ENCODE peak calls at places on chromosomes 7 and 10, in eight cellular contexts. C is stimulated activated CD4-positive, alpha-beta T cell treated with anti-CD3 and anti-CD28 coated beads, Interleukin-4, amount 100 ng/mL, for 48 hours; F is SW 1271; E is fibroblast of lung; D is posterior cingulate gyrus; N is spleen; Y is iris pigment epithelial cell; V is fibroblast of gingiva. B is an unnamed sample.

GRCh38 chr10:126561499-126562208 is 108.8 kb downstream of the C10orf90 start:
- DNase-seq in C (no peak), F (no peak), E (no peak), D (peak), N (no peak), Y (no peak), V (no peak), B (no peak)

GRCh38 chr7:1123721-1124120 is 35.8 kb downstream of the GPER1 start:
- DNase-seq in C (no peak), F (no peak), E (peak), D (peak), N (no peak), Y (peak), V (peak), B (peak)

GRCh38 chr7:156752371-156753297 is 112.1 kb downstream of the RNF32 start:
- DNase-seq in C (no peak), F (no peak), E (peak), D (no peak), N (no peak), Y (peak), V (peak), B (no peak)

GRCh38 chr7:151420144-151420543 is 10.3 kb upstream of the WDR86 start:
- DNase-seq in C (no peak), F (no peak), E (no peak), D (no peak), N (no peak), Y (no peak), V (no peak), B (no peak)

GRCh38 chr7:14902589-14902963 is at the start of gene DGKB:
- DNase-seq in C (no peak), F (no peak), E (peak), D (peak), N (peak), Y (no peak), V (peak), B (no peak)

GRCh38 chr10:126049741-126050140 is 153.4 kb downstream of the FANK1 start:
- DNase-seq in C (no peak), F (no peak), E (peak), D (no peak), N (no peak), Y (peak), V (peak), B (no peak)

GRCh38 chr10:12050528-12050927 is 7.9 kb upstream of the UPF2 start:
- DNase-seq in C (no peak), F (no peak), E (no peak), D (no peak), N (no peak), Y (no peak), V (no peak), B (no peak)

GRCh38 chr7:71846160-71846559 is 566.0 kb downstream of the CALN1 start:
- DNase-seq in C (no peak), F (no peak), E (no peak), D (no peak), N (no peak), Y (no peak), V (no peak), B (no peak)

GRCh38 chr10:86956841-86957448 is 470 bp downstream of the MMRN2 start:
- DNase-seq in C (no peak), F (no peak), E (no peak), D (no peak), N (no peak), Y (no peak), V (no peak), B (no peak)

GRCh38 chr10:78505657-78506056 is 472.0 kb downstream of the RPS24 start:
- DNase-seq in C (no peak), F (no peak), E (no peak), D (no peak), N (no peak), Y (no peak), V (no peak), B (no peak)

GRCh38 chr10:43292745-43293676 is 26.1 kb upstream of the RASGEF1A start:
- DNase-seq in C (peak), F (peak), E (peak), D (peak), N (no peak), Y (peak), V (peak), B (peak)

GRCh38 chr10:99522511-99523250 is 10.1 kb upstream of the NKX2-3 start:
- DNase-seq in C (no peak), F (no peak), E (no peak), D (no peak), N (peak), Y (no peak), V (no peak), B (no peak)

GRCh38 chr7:151552352-151553028 is 32.8 kb upstream of the RHEB start:
- DNase-seq in C (no peak), F (no peak), E (no peak), D (no peak), N (no peak), Y (no peak), V (no peak), B (no peak)

GRCh38 chr10:108132303-108132702 is 967.8 kb upstream of the SORCS1 start:
- DNase-seq in C (no peak), F (no peak), E (no peak), D (no peak), N (no peak), Y (no peak), V (no peak), B (no peak)

GRCh38 chr7:55448526-55448925 is 83.4 kb downstream of the LANCL2 start:
- DNase-seq in C (no peak), F (no peak), E (no peak), D (no peak), N (no peak), Y (no peak), V (no peak), B (no peak)

GRCh38 chr7:154916381-154917213 is 86.3 kb downstream of the PAXIP1 start:
- DNase-seq in C (no peak), F (no peak), E (no peak), D (no peak), N (peak), Y (no peak), V (no peak), B (no peak)

GRCh38 chr10:103507235-103508191 is 14.0 kb downstream of the NEURL1 start:
- DNase-seq in C (no peak), F (no peak), E (no peak), D (no peak), N (peak), Y (no peak), V (no peak), B (no peak)

GRCh38 chr7:5692112-5692844 is 89.2 kb downstream of the RNF216 start:
- DNase-seq in C (peak), F (peak), E (peak), D (no peak), N (peak), Y (peak), V (peak), B (peak)

GRCh38 chr7:99235925-99236324 is 28.0 kb upstream of the KPNA7 start:
- DNase-seq in C (no peak), F (no peak), E (no peak), D (no peak), N (no peak), Y (no peak), V (no peak), B (no peak)

GRCh38 chr10:98344589-98345038 is 70.4 kb downstream of the PYROXD2 start:
- DNase-seq in C (no peak), F (no peak), E (peak), D (no peak), N (no peak), Y (peak), V (peak), B (no peak)

B was measured in kidney glomerular epithelial cell.